ENCODE peak calls at places on chromosomes 3 and 15, in nine cellular contexts. One of them, this sample, is unnamed.

GRCh38 chr3:147411777-147412176 is 2.6 kb downstream of the ZIC1 start:
- DNase-seq in HCEC 1CT: no peak
- DNase-seq in left lung: no peak
- DNase-seq in EL: no peak
- DNase-seq in left ventricle myocardium inferior: no peak
- DNase-seq in stimulated activated CD4-positive, alpha-beta T cell treated with anti-CD3 and anti-CD28 coated beads, TNF-alpha, amount 100 ng/mL, for 1 hour: no peak
- DNase-seq in activated naive CD8-positive, alpha-beta T cell treated with anti-CD3 and anti-CD28 coated beads, Interleukin-2, amount 50 U/mL, for 24 hours: no peak
- DNase-seq in H9: no peak
- DNase-seq in activated naive CD4-positive, alpha-beta T cell treated with anti-CD3 and anti-CD28 coated beads, Interleukin-2, amount 50 U/mL, for 16 hours: no peak
- DNase-seq in this sample: no peak

GRCh38 chr15:76162050-76162425 is 102.3 kb downstream of the TMEM266 start:
- DNase-seq in HCEC 1CT: no peak
- DNase-seq in left lung: no peak
- DNase-seq in EL: no peak
- DNase-seq in left ventricle myocardium inferior: no peak
- DNase-seq in stimulated activated CD4-positive, alpha-beta T cell treated with anti-CD3 and anti-CD28 coated beads, TNF-alpha, amount 100 ng/mL, for 1 hour: no peak
- DNase-seq in activated naive CD8-positive, alpha-beta T cell treated with anti-CD3 and anti-CD28 coated beads, Interleukin-2, amount 50 U/mL, for 24 hours: no peak
- DNase-seq in H9: peak; percentile 18
- DNase-seq in activated naive CD4-positive, alpha-beta T cell treated with anti-CD3 and anti-CD28 coated beads, Interleukin-2, amount 50 U/mL, for 16 hours: no peak
- DNase-seq in this sample: no peak

GRCh38 chr3:127038476-127038875 is 55.6 kb downstream of the PLXNA1 start:
- DNase-seq in HCEC 1CT: no peak
- DNase-seq in left lung: peak; percentile 24
- DNase-seq in EL: no peak
- DNase-seq in left ventricle myocardium inferior: no peak
- DNase-seq in stimulated activated CD4-positive, alpha-beta T cell treated with anti-CD3 and anti-CD28 coated beads, TNF-alpha, amount 100 ng/mL, for 1 hour: no peak
- DNase-seq in activated naive CD8-positive, alpha-beta T cell treated with anti-CD3 and anti-CD28 coated beads, Interleukin-2, amount 50 U/mL, for 24 hours: no peak
- DNase-seq in H9: no peak
- DNase-seq in activated naive CD4-positive, alpha-beta T cell treated with anti-CD3 and anti-CD28 coated beads, Interleukin-2, amount 50 U/mL, for 16 hours: no peak
- DNase-seq in this sample: no peak

GRCh38 chr15:41790756-41791546 is 16.7 kb downstream of the MAPKBP1 start:
- DNase-seq in HCEC 1CT: peak; percentile 57
- DNase-seq in left lung: no peak
- DNase-seq in EL: peak; percentile 77
- DNase-seq in left ventricle myocardium inferior: no peak
- DNase-seq in stimulated activated CD4-positive, alpha-beta T cell treated with anti-CD3 and anti-CD28 coated beads, TNF-alpha, amount 100 ng/mL, for 1 hour: no peak
- DNase-seq in activated naive CD8-positive, alpha-beta T cell treated with anti-CD3 and anti-CD28 coated beads, Interleukin-2, amount 50 U/mL, for 24 hours: no peak
- DNase-seq in H9: no peak
- DNase-seq in activated naive CD4-positive, alpha-beta T cell treated with anti-CD3 and anti-CD28 coated beads, Interleukin-2, amount 50 U/mL, for 16 hours: no peak
- DNase-seq in this sample: no peak

GRCh38 chr3:65303431-65303830 is 615.6 kb upstream of the ADAMTS9 start:
- DNase-seq in HCEC 1CT: no peak
- DNase-seq in left lung: no peak
- DNase-seq in EL: no peak
- DNase-seq in left ventricle myocardium inferior: no peak
- DNase-seq in stimulated activated CD4-positive, alpha-beta T cell treated with anti-CD3 and anti-CD28 coated beads, TNF-alpha, amount 100 ng/mL, for 1 hour: no peak
- DNase-seq in activated naive CD8-positive, alpha-beta T cell treated with anti-CD3 and anti-CD28 coated beads, Interleukin-2, amount 50 U/mL, for 24 hours: no peak
- DNase-seq in H9: no peak
- DNase-seq in activated naive CD4-positive, alpha-beta T cell treated with anti-CD3 and anti-CD28 coated beads, Interleukin-2, amount 50 U/mL, for 16 hours: no peak
- DNase-seq in this sample: no peak

GRCh38 chr3:47912006-47912504 is 104.2 kb downstream of the MAP4 start:
- DNase-seq in HCEC 1CT: peak; percentile 8
- DNase-seq in left lung: no peak
- DNase-seq in EL: peak; percentile 40
- DNase-seq in left ventricle myocardium inferior: no peak
- DNase-seq in stimulated activated CD4-positive, alpha-beta T cell treated with anti-CD3 and anti-CD28 coated beads, TNF-alpha, amount 100 ng/mL, for 1 hour: no peak
- DNase-seq in activated naive CD8-positive, alpha-beta T cell treated with anti-CD3 and anti-CD28 coated beads, Interleukin-2, amount 50 U/mL, for 24 hours: no peak
- DNase-seq in H9: no peak
- DNase-seq in activated naive CD4-positive, alpha-beta T cell treated with anti-CD3 and anti-CD28 coated beads, Interleukin-2, amount 50 U/mL, for 16 hours: no peak
- DNase-seq in this sample: no peak

GRCh38 chr15:41585140-41586047 is 26.4 kb downstream of the TYRO3 start:
- DNase-seq in HCEC 1CT: peak; percentile 29
- DNase-seq in left lung: no peak
- DNase-seq in EL: peak; percentile 74
- DNase-seq in left ventricle myocardium inferior: peak; percentile 52
- DNase-seq in stimulated activated CD4-positive, alpha-beta T cell treated with anti-CD3 and anti-CD28 coated beads, TNF-alpha, amount 100 ng/mL, for 1 hour: no peak
- DNase-seq in activated naive CD8-positive, alpha-beta T cell treated with anti-CD3 and anti-CD28 coated beads, Interleukin-2, amount 50 U/mL, for 24 hours: peak; percentile 50
- DNase-seq in H9: peak; percentile 53
- DNase-seq in activated naive CD4-positive, alpha-beta T cell treated with anti-CD3 and anti-CD28 coated beads, Interleukin-2, amount 50 U/mL, for 16 hours: peak; percentile 54
- DNase-seq in this sample: no peak

GRCh38 chr15:31274496-31275330 is 51.9 kb upstream of the KLF13 start:
- DNase-seq in HCEC 1CT: no peak
- DNase-seq in left lung: no peak
- DNase-seq in EL: no peak
- DNase-seq in left ventricle myocardium inferior: no peak
- DNase-seq in stimulated activated CD4-positive, alpha-beta T cell treated with anti-CD3 and anti-CD28 coated beads, TNF-alpha, amount 100 ng/mL, for 1 hour: no peak
- DNase-seq in activated naive CD8-positive, alpha-beta T cell treated with anti-CD3 and anti-CD28 coated beads, Interleukin-2, amount 50 U/mL, for 24 hours: no peak
- DNase-seq in H9: peak; percentile 23
- DNase-seq in activated naive CD4-positive, alpha-beta T cell treated with anti-CD3 and anti-CD28 coated beads, Interleukin-2, amount 50 U/mL, for 16 hours: no peak
- DNase-seq in this sample: peak; percentile 5

GRCh38 chr15:100301905-100302431 is 39.8 kb downstream of the ADAMTS17 start:
- DNase-seq in HCEC 1CT: no peak
- DNase-seq in left lung: no peak
- DNase-seq in EL: no peak
- DNase-seq in left ventricle myocardium inferior: no peak
- DNase-seq in stimulated activated CD4-positive, alpha-beta T cell treated with anti-CD3 and anti-CD28 coated beads, TNF-alpha, amount 100 ng/mL, for 1 hour: no peak
- DNase-seq in activated naive CD8-positive, alpha-beta T cell treated with anti-CD3 and anti-CD28 coated beads, Interleukin-2, amount 50 U/mL, for 24 hours: no peak
- DNase-seq in H9: no peak
- DNase-seq in activated naive CD4-positive, alpha-beta T cell treated with anti-CD3 and anti-CD28 coated beads, Interleukin-2, amount 50 U/mL, for 16 hours: no peak
- DNase-seq in this sample: no peak

GRCh38 chr3:147688868-147689267 is 279.7 kb downstream of the ZIC1 start:
- DNase-seq in HCEC 1CT: no peak
- DNase-seq in left lung: no peak
- DNase-seq in EL: no peak
- DNase-seq in left ventricle myocardium inferior: no peak
- DNase-seq in stimulated activated CD4-positive, alpha-beta T cell treated with anti-CD3 and anti-CD28 coated beads, TNF-alpha, amount 100 ng/mL, for 1 hour: no peak
- DNase-seq in activated naive CD8-positive, alpha-beta T cell treated with anti-CD3 and anti-CD28 coated beads, Interleukin-2, amount 50 U/mL, for 24 hours: no peak
- DNase-seq in H9: no peak
- DNase-seq in activated naive CD4-positive, alpha-beta T cell treated with anti-CD3 and anti-CD28 coated beads, Interleukin-2, amount 50 U/mL, for 16 hours: no peak
- DNase-seq in this sample: no peak

GRCh38 chr15:101167791-101168462 is 83.9 kb downstream of the CHSY1 start:
- DNase-seq in HCEC 1CT: peak; percentile 75
- DNase-seq in left lung: peak; percentile 76
- DNase-seq in EL: peak; percentile 93
- DNase-seq in left ventricle myocardium inferior: peak; percentile 72
- DNase-seq in stimulated activated CD4-positive, alpha-beta T cell treated with anti-CD3 and anti-CD28 coated beads, TNF-alpha, amount 100 ng/mL, for 1 hour: peak; percentile 31
- DNase-seq in activated naive CD8-positive, alpha-beta T cell treated with anti-CD3 and anti-CD28 coated beads, Interleukin-2, amount 50 U/mL, for 24 hours: peak; percentile 75
- DNase-seq in H9: no peak
- DNase-seq in activated naive CD4-positive, alpha-beta T cell treated with anti-CD3 and anti-CD28 coated beads, Interleukin-2, amount 50 U/mL, for 16 hours: peak; percentile 36
- DNase-seq in this sample: no peak

GRCh38 chr3:81823882-81824395 is 62.5 kb upstream of the GBE1 start:
- DNase-seq in HCEC 1CT: no peak
- DNase-seq in left lung: no peak
- DNase-seq in EL: no peak
- DNase-seq in left ventricle myocardium inferior: no peak
- DNase-seq in stimulated activated CD4-positive, alpha-beta T cell treated with anti-CD3 and anti-CD28 coated beads, TNF-alpha, amount 100 ng/mL, for 1 hour: no peak
- DNase-seq in activated naive CD8-positive, alpha-beta T cell treated with anti-CD3 and anti-CD28 coated beads, Interleukin-2, amount 50 U/mL, for 24 hours: no peak
- DNase-seq in H9: no peak
- DNase-seq in activated naive CD4-positive, alpha-beta T cell treated with anti-CD3 and anti-CD28 coated beads, Interleukin-2, amount 50 U/mL, for 16 hours: no peak
- DNase-seq in this sample: no peak

GRCh38 chr3:81315051-81315450 is 446.4 kb downstream of the GBE1 start:
- DNase-seq in HCEC 1CT: no peak
- DNase-seq in left lung: no peak
- DNase-seq in EL: no peak
- DNase-seq in left ventricle myocardium inferior: no peak
- DNase-seq in stimulated activated CD4-positive, alpha-beta T cell treated with anti-CD3 and anti-CD28 coated beads, TNF-alpha, amount 100 ng/mL, for 1 hour: no peak
- DNase-seq in activated naive CD8-positive, alpha-beta T cell treated with anti-CD3 and anti-CD28 coated beads, Interleukin-2, amount 50 U/mL, for 24 hours: no peak
- DNase-seq in H9: no peak
- DNase-seq in activated naive CD4-positive, alpha-beta T cell treated with anti-CD3 and anti-CD28 coated beads, Interleukin-2, amount 50 U/mL, for 16 hours: no peak
- DNase-seq in this sample: no peak

GRCh38 chr3:171732741-171733140 is 77.5 kb downstream of the PLD1 start:
- DNase-seq in HCEC 1CT: no peak
- DNase-seq in left lung: no peak
- DNase-seq in EL: no peak
- DNase-seq in left ventricle myocardium inferior: no peak
- DNase-seq in stimulated activated CD4-positive, alpha-beta T cell treated with anti-CD3 and anti-CD28 coated beads, TNF-alpha, amount 100 ng/mL, for 1 hour: no peak
- DNase-seq in activated naive CD8-positive, alpha-beta T cell treated with anti-CD3 and anti-CD28 coated beads, Interleukin-2, amount 50 U/mL, for 24 hours: no peak
- DNase-seq in H9: no peak
- DNase-seq in activated naive CD4-positive, alpha-beta T cell treated with anti-CD3 and anti-CD28 coated beads, Interleukin-2, amount 50 U/mL, for 16 hours: no peak
- DNase-seq in this sample: no peak

GRCh38 chr3:37712918-37713819 is 148.5 kb upstream of the CTDSPL start:
- DNase-seq in HCEC 1CT: peak; percentile 55
- DNase-seq in left lung: no peak
- DNase-seq in EL: peak; percentile 57
- DNase-seq in left ventricle myocardium inferior: no peak
- DNase-seq in stimulated activated CD4-positive, alpha-beta T cell treated with anti-CD3 and anti-CD28 coated beads, TNF-alpha, amount 100 ng/mL, for 1 hour: no peak
- DNase-seq in activated naive CD8-positive, alpha-beta T cell treated with anti-CD3 and anti-CD28 coated beads, Interleukin-2, amount 50 U/mL, for 24 hours: no peak
- DNase-seq in H9: no peak
- DNase-seq in activated naive CD4-positive, alpha-beta T cell treated with anti-CD3 and anti-CD28 coated beads, Interleukin-2, amount 50 U/mL, for 16 hours: no peak
- DNase-seq in this sample: no peak

GRCh38 chr3:39130026-39130425 is 22.5 kb downstream of the TTC21A start:
- DNase-seq in HCEC 1CT: no peak
- DNase-seq in left lung: no peak
- DNase-seq in EL: no peak
- DNase-seq in left ventricle myocardium inferior: no peak
- DNase-seq in stimulated activated CD4-positive, alpha-beta T cell treated with anti-CD3 and anti-CD28 coated beads, TNF-alpha, amount 100 ng/mL, for 1 hour: no peak
- DNase-seq in activated naive CD8-positive, alpha-beta T cell treated with anti-CD3 and anti-CD28 coated beads, Interleukin-2, amount 50 U/mL, for 24 hours: no peak
- DNase-seq in H9: no peak
- DNase-seq in activated naive CD4-positive, alpha-beta T cell treated with anti-CD3 and anti-CD28 coated beads, Interleukin-2, amount 50 U/mL, for 16 hours: no peak
- DNase-seq in this sample: no peak

GRCh38 chr3:110677506-110677905 is 394.1 kb upstream of the NECTIN3 start:
- DNase-seq in HCEC 1CT: peak; percentile 2
- DNase-seq in left lung: no peak
- DNase-seq in EL: no peak
- DNase-seq in left ventricle myocardium inferior: no peak
- DNase-seq in stimulated activated CD4-positive, alpha-beta T cell treated with anti-CD3 and anti-CD28 coated beads, TNF-alpha, amount 100 ng/mL, for 1 hour: no peak
- DNase-seq in activated naive CD8-positive, alpha-beta T cell treated with anti-CD3 and anti-CD28 coated beads, Interleukin-2, amount 50 U/mL, for 24 hours: no peak
- DNase-seq in H9: no peak
- DNase-seq in activated naive CD4-positive, alpha-beta T cell treated with anti-CD3 and anti-CD28 coated beads, Interleukin-2, amount 50 U/mL, for 16 hours: no peak
- DNase-seq in this sample: no peak

GRCh38 chr15:93265046-93265658 is 176.1 kb upstream of the RGMA start:
- DNase-seq in HCEC 1CT: no peak
- DNase-seq in left lung: no peak
- DNase-seq in EL: no peak
- DNase-seq in left ventricle myocardium inferior: no peak
- DNase-seq in stimulated activated CD4-positive, alpha-beta T cell treated with anti-CD3 and anti-CD28 coated beads, TNF-alpha, amount 100 ng/mL, for 1 hour: no peak
- DNase-seq in activated naive CD8-positive, alpha-beta T cell treated with anti-CD3 and anti-CD28 coated beads, Interleukin-2, amount 50 U/mL, for 24 hours: no peak
- DNase-seq in H9: no peak
- DNase-seq in activated naive CD4-positive, alpha-beta T cell treated with anti-CD3 and anti-CD28 coated beads, Interleukin-2, amount 50 U/mL, for 16 hours: no peak
- DNase-seq in this sample: no peak

GRCh38 chr15:68634531-68634930 is 55.7 kb downstream of the CORO2B start:
- DNase-seq in HCEC 1CT: no peak
- DNase-seq in left lung: no peak
- DNase-seq in EL: no peak
- DNase-seq in left ventricle myocardium inferior: no peak
- DNase-seq in stimulated activated CD4-positive, alpha-beta T cell treated with anti-CD3 and anti-CD28 coated beads, TNF-alpha, amount 100 ng/mL, for 1 hour: no peak
- DNase-seq in activated naive CD8-positive, alpha-beta T cell treated with anti-CD3 and anti-CD28 coated beads, Interleukin-2, amount 50 U/mL, for 24 hours: no peak
- DNase-seq in H9: no peak
- DNase-seq in activated naive CD4-positive, alpha-beta T cell treated with anti-CD3 and anti-CD28 coated beads, Interleukin-2, amount 50 U/mL, for 16 hours: no peak
- DNase-seq in this sample: no peak

GRCh38 chr3:101928890-101929289 is 79.6 kb downstream of the NFKBIZ start:
- DNase-seq in HCEC 1CT: peak; percentile 81
- DNase-seq in left lung: no peak
- DNase-seq in EL: peak; percentile 94
- DNase-seq in left ventricle myocardium inferior: no peak
- DNase-seq in stimulated activated CD4-positive, alpha-beta T cell treated with anti-CD3 and anti-CD28 coated beads, TNF-alpha, amount 100 ng/mL, for 1 hour: no peak
- DNase-seq in activated naive CD8-positive, alpha-beta T cell treated with anti-CD3 and anti-CD28 coated beads, Interleukin-2, amount 50 U/mL, for 24 hours: no peak
- DNase-seq in H9: no peak
- DNase-seq in activated naive CD4-positive, alpha-beta T cell treated with anti-CD3 and anti-CD28 coated beads, Interleukin-2, amount 50 U/mL, for 16 hours: no peak
- DNase-seq in this sample: no peak

GRCh38 chr3:32438596-32439344 is 47.1 kb downstream of the CMTM7 start:
- DNase-seq in HCEC 1CT: no peak
- DNase-seq in left lung: no peak
- DNase-seq in EL: no peak
- DNase-seq in left ventricle myocardium inferior: no peak
- DNase-seq in stimulated activated CD4-positive, alpha-beta T cell treated with anti-CD3 and anti-CD28 coated beads, TNF-alpha, amount 100 ng/mL, for 1 hour: no peak
- DNase-seq in activated naive CD8-positive, alpha-beta T cell treated with anti-CD3 and anti-CD28 coated beads, Interleukin-2, amount 50 U/mL, for 24 hours: no peak
- DNase-seq in H9: no peak
- DNase-seq in activated naive CD4-positive, alpha-beta T cell treated with anti-CD3 and anti-CD28 coated beads, Interleukin-2, amount 50 U/mL, for 16 hours: no peak
- DNase-seq in this sample: no peak

GRCh38 chr15:78073026-78073425 is 4.5 kb downstream of the TBC1D2B start:
- DNase-seq in HCEC 1CT: no peak
- DNase-seq in left lung: no peak
- DNase-seq in EL: no peak
- DNase-seq in left ventricle myocardium inferior: no peak
- DNase-seq in stimulated activated CD4-positive, alpha-beta T cell treated with anti-CD3 and anti-CD28 coated beads, TNF-alpha, amount 100 ng/mL, for 1 hour: no peak
- DNase-seq in activated naive CD8-positive, alpha-beta T cell treated with anti-CD3 and anti-CD28 coated beads, Interleukin-2, amount 50 U/mL, for 24 hours: no peak
- DNase-seq in H9: no peak
- DNase-seq in activated naive CD4-positive, alpha-beta T cell treated with anti-CD3 and anti-CD28 coated beads, Interleukin-2, amount 50 U/mL, for 16 hours: no peak
- DNase-seq in this sample: no peak

GRCh38 chr15:57557267-57557666 is 34.4 kb upstream of the MYZAP start:
- DNase-seq in HCEC 1CT: no peak
- DNase-seq in left lung: no peak
- DNase-seq in EL: no peak
- DNase-seq in left ventricle myocardium inferior: no peak
- DNase-seq in stimulated activated CD4-positive, alpha-beta T cell treated with anti-CD3 and anti-CD28 coated beads, TNF-alpha, amount 100 ng/mL, for 1 hour: no peak
- DNase-seq in activated naive CD8-positive, alpha-beta T cell treated with anti-CD3 and anti-CD28 coated beads, Interleukin-2, amount 50 U/mL, for 24 hours: no peak
- DNase-seq in H9: no peak
- DNase-seq in activated naive CD4-positive, alpha-beta T cell treated with anti-CD3 and anti-CD28 coated beads, Interleukin-2, amount 50 U/mL, for 16 hours: no peak
- DNase-seq in this sample: no peak

GRCh38 chr15:98841419-98841970 is 166.1 kb downstream of the PGPEP1L start:
- DNase-seq in HCEC 1CT: no peak
- DNase-seq in left lung: no peak
- DNase-seq in EL: no peak
- DNase-seq in left ventricle myocardium inferior: no peak
- DNase-seq in stimulated activated CD4-positive, alpha-beta T cell treated with anti-CD3 and anti-CD28 coated beads, TNF-alpha, amount 100 ng/mL, for 1 hour: no peak
- DNase-seq in activated naive CD8-positive, alpha-beta T cell treated with anti-CD3 and anti-CD28 coated beads, Interleukin-2, amount 50 U/mL, for 24 hours: no peak
- DNase-seq in H9: no peak
- DNase-seq in activated naive CD4-positive, alpha-beta T cell treated with anti-CD3 and anti-CD28 coated beads, Interleukin-2, amount 50 U/mL, for 16 hours: no peak
- DNase-seq in this sample: no peak

GRCh38 chr15:92904832-92905640 is 4.9 kb downstream of the CHD2 start:
- DNase-seq in HCEC 1CT: peak; percentile 34
- DNase-seq in left lung: no peak
- DNase-seq in EL: no peak
- DNase-seq in left ventricle myocardium inferior: no peak
- DNase-seq in stimulated activated CD4-positive, alpha-beta T cell treated with anti-CD3 and anti-CD28 coated beads, TNF-alpha, amount 100 ng/mL, for 1 hour: no peak
- DNase-seq in activated naive CD8-positive, alpha-beta T cell treated with anti-CD3 and anti-CD28 coated beads, Interleukin-2, amount 50 U/mL, for 24 hours: no peak
- DNase-seq in H9: no peak
- DNase-seq in activated naive CD4-positive, alpha-beta T cell treated with anti-CD3 and anti-CD28 coated beads, Interleukin-2, amount 50 U/mL, for 16 hours: no peak
- DNase-seq in this sample: no peak

GRCh38 chr15:91887921-91888373 is 34.4 kb downstream of the SLCO3A1 start:
- DNase-seq in HCEC 1CT: no peak
- DNase-seq in left lung: no peak
- DNase-seq in EL: no peak
- DNase-seq in left ventricle myocardium inferior: no peak
- DNase-seq in stimulated activated CD4-positive, alpha-beta T cell treated with anti-CD3 and anti-CD28 coated beads, TNF-alpha, amount 100 ng/mL, for 1 hour: no peak
- DNase-seq in activated naive CD8-positive, alpha-beta T cell treated with anti-CD3 and anti-CD28 coated beads, Interleukin-2, amount 50 U/mL, for 24 hours: no peak
- DNase-seq in H9: no peak
- DNase-seq in activated naive CD4-positive, alpha-beta T cell treated with anti-CD3 and anti-CD28 coated beads, Interleukin-2, amount 50 U/mL, for 16 hours: no peak
- DNase-seq in this sample: no peak

GRCh38 chr3:34387831-34388564 is 589.6 kb downstream of the PDCD6IP start:
- DNase-seq in HCEC 1CT: no peak
- DNase-seq in left lung: no peak
- DNase-seq in EL: no peak
- DNase-seq in left ventricle myocardium inferior: no peak
- DNase-seq in stimulated activated CD4-positive, alpha-beta T cell treated with anti-CD3 and anti-CD28 coated beads, TNF-alpha, amount 100 ng/mL, for 1 hour: no peak
- DNase-seq in activated naive CD8-positive, alpha-beta T cell treated with anti-CD3 and anti-CD28 coated beads, Interleukin-2, amount 50 U/mL, for 24 hours: no peak
- DNase-seq in H9: peak; percentile 36
- DNase-seq in activated naive CD4-positive, alpha-beta T cell treated with anti-CD3 and anti-CD28 coated beads, Interleukin-2, amount 50 U/mL, for 16 hours: no peak
- DNase-seq in this sample: no peak

GRCh38 chr3:130831716-130832400 is 62.0 kb upstream of the ATP2C1 start:
- DNase-seq in HCEC 1CT: no peak
- DNase-seq in left lung: no peak
- DNase-seq in EL: no peak
- DNase-seq in left ventricle myocardium inferior: no peak
- DNase-seq in stimulated activated CD4-positive, alpha-beta T cell treated with anti-CD3 and anti-CD28 coated beads, TNF-alpha, amount 100 ng/mL, for 1 hour: no peak
- DNase-seq in activated naive CD8-positive, alpha-beta T cell treated with anti-CD3 and anti-CD28 coated beads, Interleukin-2, amount 50 U/mL, for 24 hours: no peak
- DNase-seq in H9: no peak
- DNase-seq in activated naive CD4-positive, alpha-beta T cell treated with anti-CD3 and anti-CD28 coated beads, Interleukin-2, amount 50 U/mL, for 16 hours: no peak
- DNase-seq in this sample: no peak

GRCh38 chr3:85571835-85572234 is 613.0 kb downstream of the CADM2 start:
- DNase-seq in HCEC 1CT: no peak
- DNase-seq in left lung: no peak
- DNase-seq in EL: no peak
- DNase-seq in left ventricle myocardium inferior: no peak
- DNase-seq in stimulated activated CD4-positive, alpha-beta T cell treated with anti-CD3 and anti-CD28 coated beads, TNF-alpha, amount 100 ng/mL, for 1 hour: no peak
- DNase-seq in activated naive CD8-positive, alpha-beta T cell treated with anti-CD3 and anti-CD28 coated beads, Interleukin-2, amount 50 U/mL, for 24 hours: no peak
- DNase-seq in H9: no peak
- DNase-seq in activated naive CD4-positive, alpha-beta T cell treated with anti-CD3 and anti-CD28 coated beads, Interleukin-2, amount 50 U/mL, for 16 hours: no peak
- DNase-seq in this sample: no peak

GRCh38 chr3:186949281-186949982 is 19.1 kb downstream of the ST6GAL1 start:
- DNase-seq in HCEC 1CT: no peak
- DNase-seq in left lung: no peak
- DNase-seq in EL: peak; percentile 16
- DNase-seq in left ventricle myocardium inferior: peak; percentile 31
- DNase-seq in stimulated activated CD4-positive, alpha-beta T cell treated with anti-CD3 and anti-CD28 coated beads, TNF-alpha, amount 100 ng/mL, for 1 hour: no peak
- DNase-seq in activated naive CD8-positive, alpha-beta T cell treated with anti-CD3 and anti-CD28 coated beads, Interleukin-2, amount 50 U/mL, for 24 hours: no peak
- DNase-seq in H9: no peak
- DNase-seq in activated naive CD4-positive, alpha-beta T cell treated with anti-CD3 and anti-CD28 coated beads, Interleukin-2, amount 50 U/mL, for 16 hours: no peak
- DNase-seq in this sample: no peak

GRCh38 chr15:90407871-90408317 is 19.9 kb downstream of the IQGAP1 start:
- DNase-seq in HCEC 1CT: peak; percentile 70
- DNase-seq in left lung: no peak
- DNase-seq in EL: peak; percentile 32
- DNase-seq in left ventricle myocardium inferior: no peak
- DNase-seq in stimulated activated CD4-positive, alpha-beta T cell treated with anti-CD3 and anti-CD28 coated beads, TNF-alpha, amount 100 ng/mL, for 1 hour: no peak
- DNase-seq in activated naive CD8-positive, alpha-beta T cell treated with anti-CD3 and anti-CD28 coated beads, Interleukin-2, amount 50 U/mL, for 24 hours: no peak
- DNase-seq in H9: no peak
- DNase-seq in activated naive CD4-positive, alpha-beta T cell treated with anti-CD3 and anti-CD28 coated beads, Interleukin-2, amount 50 U/mL, for 16 hours: no peak
- DNase-seq in this sample: no peak

This sample was measured in central memory CD8-positive, alpha-beta T cell.